ENCODE peak calls at places on chromosomes 2 and 18, in seven cellular contexts. One of them, this sample, is unnamed.

GRCh38 chr2:128494307-128494639 is 175.6 kb upstream of the HS6ST1 start:
- DNase-seq in heart left ventricle: no peak
- DNase-seq in MM.1S: no peak
- DNase-seq in HCT116: no peak
- DNase-seq in gastrocnemius medialis: no peak
- DNase-seq in endothelial cell of umbilical vein: no peak
- DNase-seq in Peyer's patch: no peak
- DNase-seq in this sample: no peak

GRCh38 chr2:241153616-241154015 is 3.3 kb downstream of the PPP1R7 start:
- DNase-seq in HCT116: no peak
- DNase-seq in MM.1S: no peak
- DNase-seq in Peyer's patch: no peak
- DNase-seq in gastrocnemius medialis: no peak
- DNase-seq in endothelial cell of umbilical vein: no peak
- DNase-seq in heart left ventricle: no peak
- DNase-seq in this sample: no peak

GRCh38 chr2:28926837-28927236 is 32.4 kb downstream of the WDR43 start:
- DNase-seq in endothelial cell of umbilical vein: no peak
- DNase-seq in Peyer's patch: no peak
- DNase-seq in heart left ventricle: no peak
- DNase-seq in HCT116: no peak
- DNase-seq in MM.1S: no peak
- DNase-seq in gastrocnemius medialis: no peak
- DNase-seq in this sample: no peak

GRCh38 chr18:63741769-63742168 is 33.4 kb upstream of the SERPINB7 start:
- DNase-seq in heart left ventricle: no peak
- DNase-seq in endothelial cell of umbilical vein: no peak
- DNase-seq in HCT116: no peak
- DNase-seq in MM.1S: no peak
- DNase-seq in gastrocnemius medialis: no peak
- DNase-seq in Peyer's patch: no peak
- DNase-seq in this sample: no peak

GRCh38 chr2:85588218-85589044 is 4.2 kb downstream of the VAMP5 start:
- DNase-seq in heart left ventricle: no peak
- DNase-seq in MM.1S: no peak
- DNase-seq in gastrocnemius medialis: no peak
- DNase-seq in Peyer's patch: no peak
- DNase-seq in HCT116: no peak
- DNase-seq in endothelial cell of umbilical vein: no peak
- DNase-seq in this sample: no peak

GRCh38 chr2:25255745-25256485 is 85.8 kb downstream of the DNMT3A start:
- DNase-seq in MM.1S: no peak
- DNase-seq in HCT116: no peak
- DNase-seq in endothelial cell of umbilical vein: no peak
- DNase-seq in gastrocnemius medialis: no peak
- DNase-seq in Peyer's patch: no peak
- DNase-seq in heart left ventricle: no peak
- DNase-seq in this sample: no peak

GRCh38 chr2:152894051-152894450 is 175.6 kb downstream of the ARL6IP6 start:
- DNase-seq in MM.1S: no peak
- DNase-seq in Peyer's patch: no peak
- DNase-seq in HCT116: no peak
- DNase-seq in endothelial cell of umbilical vein: no peak
- DNase-seq in gastrocnemius medialis: no peak
- DNase-seq in heart left ventricle: no peak
- DNase-seq in this sample: no peak

GRCh38 chr2:75587954-75588587 is 27.3 kb upstream of the EVA1A start:
- DNase-seq in MM.1S: no peak
- DNase-seq in gastrocnemius medialis: no peak
- DNase-seq in HCT116: no peak
- DNase-seq in Peyer's patch: no peak
- DNase-seq in endothelial cell of umbilical vein: no peak
- DNase-seq in heart left ventricle: no peak
- DNase-seq in this sample: no peak

GRCh38 chr2:53786371-53787254 is at the start of the genes ASB3 and ERLEC1:
- DNase-seq in HCT116: peak; percentile 76
- DNase-seq in Peyer's patch: peak; percentile 95
- DNase-seq in endothelial cell of umbilical vein: peak; percentile 87
- DNase-seq in gastrocnemius medialis: peak; percentile 84
- DNase-seq in MM.1S: peak; percentile 85
- DNase-seq in heart left ventricle: peak; percentile 93
- DNase-seq in this sample: peak; percentile 98

GRCh38 chr2:155944209-155944608 is 388.3 kb downstream of the NR4A2 start:
- DNase-seq in gastrocnemius medialis: no peak
- DNase-seq in HCT116: no peak
- DNase-seq in Peyer's patch: no peak
- DNase-seq in endothelial cell of umbilical vein: no peak
- DNase-seq in MM.1S: no peak
- DNase-seq in heart left ventricle: no peak
- DNase-seq in this sample: no peak

GRCh38 chr2:108621087-108621559 is 86.9 kb downstream of the LIMS1 start:
- DNase-seq in HCT116: peak; percentile 19
- DNase-seq in heart left ventricle: no peak
- DNase-seq in gastrocnemius medialis: no peak
- DNase-seq in MM.1S: peak; percentile 95
- DNase-seq in endothelial cell of umbilical vein: peak; percentile 69
- DNase-seq in Peyer's patch: peak; percentile 90
- DNase-seq in this sample: peak; percentile 91

GRCh38 chr2:108199726-108200125 is 40.0 kb upstream of the SULT1C3 start:
- DNase-seq in heart left ventricle: no peak
- DNase-seq in HCT116: no peak
- DNase-seq in endothelial cell of umbilical vein: no peak
- DNase-seq in Peyer's patch: no peak
- DNase-seq in gastrocnemius medialis: no peak
- DNase-seq in MM.1S: no peak
- DNase-seq in this sample: no peak

GRCh38 chr2:226903179-226903578 is 67.3 kb downstream of the RHBDD1 start:
- DNase-seq in endothelial cell of umbilical vein: no peak
- DNase-seq in heart left ventricle: no peak
- DNase-seq in MM.1S: no peak
- DNase-seq in HCT116: no peak
- DNase-seq in Peyer's patch: no peak
- DNase-seq in gastrocnemius medialis: no peak
- DNase-seq in this sample: no peak

GRCh38 chr2:165825041-165825440 is 31.0 kb upstream of the GALNT3 start:
- DNase-seq in heart left ventricle: no peak
- DNase-seq in Peyer's patch: no peak
- DNase-seq in endothelial cell of umbilical vein: no peak
- DNase-seq in gastrocnemius medialis: no peak
- DNase-seq in HCT116: no peak
- DNase-seq in MM.1S: no peak
- DNase-seq in this sample: no peak

GRCh38 chr18:448116-448515 is 52.4 kb downstream of the COLEC12 start:
- DNase-seq in endothelial cell of umbilical vein: peak; percentile 77
- DNase-seq in MM.1S: no peak
- DNase-seq in HCT116: no peak
- DNase-seq in gastrocnemius medialis: no peak
- DNase-seq in Peyer's patch: no peak
- DNase-seq in heart left ventricle: no peak
- DNase-seq in this sample: no peak

GRCh38 chr2:210099940-210100339 is 71.3 kb downstream of the KANSL1L start:
- DNase-seq in gastrocnemius medialis: no peak
- DNase-seq in heart left ventricle: no peak
- DNase-seq in MM.1S: no peak
- DNase-seq in endothelial cell of umbilical vein: no peak
- DNase-seq in HCT116: no peak
- DNase-seq in Peyer's patch: no peak
- DNase-seq in this sample: no peak

GRCh38 chr18:2654828-2655152 is 736 bp upstream of the SMCHD1 start:
- DNase-seq in gastrocnemius medialis: no peak
- DNase-seq in endothelial cell of umbilical vein: peak; percentile 49
- DNase-seq in MM.1S: no peak
- DNase-seq in heart left ventricle: no peak
- DNase-seq in HCT116: no peak
- DNase-seq in Peyer's patch: no peak
- DNase-seq in this sample: no peak

GRCh38 chr18:3703732-3704176 is 253.8 kb downstream of the TGIF1 start:
- DNase-seq in Peyer's patch: peak; percentile 83
- DNase-seq in MM.1S: peak; percentile 34
- DNase-seq in HCT116: peak; percentile 48
- DNase-seq in endothelial cell of umbilical vein: peak; percentile 65
- DNase-seq in gastrocnemius medialis: no peak
- DNase-seq in heart left ventricle: peak; percentile 61
- DNase-seq in this sample: no peak
- TF ChIP-seq CTCF in Peyer's patch: peak; percentile 83
- TF ChIP-seq CTCF in MM.1S: peak; percentile 61
- TF ChIP-seq CTCF in HCT116: peak; percentile 77
- TF ChIP-seq CTCF in endothelial cell of umbilical vein: peak; percentile 65
- TF ChIP-seq CTCF in gastrocnemius medialis: no peak
- TF ChIP-seq CTCF in heart left ventricle: peak; percentile 61
- TF ChIP-seq CTCF in this sample: peak; percentile 47

GRCh38 chr2:220476877-220477276 is 849.4 kb downstream of the SLC4A3 start:
- DNase-seq in gastrocnemius medialis: no peak
- DNase-seq in Peyer's patch: no peak
- DNase-seq in HCT116: no peak
- DNase-seq in endothelial cell of umbilical vein: no peak
- DNase-seq in MM.1S: no peak
- DNase-seq in heart left ventricle: no peak
- DNase-seq in this sample: no peak

GRCh38 chr2:220482751-220483150 is 855.3 kb downstream of the SLC4A3 start:
- DNase-seq in endothelial cell of umbilical vein: no peak
- DNase-seq in Peyer's patch: no peak
- DNase-seq in HCT116: no peak
- DNase-seq in heart left ventricle: no peak
- DNase-seq in gastrocnemius medialis: no peak
- DNase-seq in MM.1S: no peak
- DNase-seq in this sample: no peak

GRCh38 chr2:220473611-220474010 is 846.2 kb downstream of the SLC4A3 start:
- DNase-seq in HCT116: no peak
- DNase-seq in gastrocnemius medialis: no peak
- DNase-seq in heart left ventricle: no peak
- DNase-seq in MM.1S: no peak
- DNase-seq in endothelial cell of umbilical vein: no peak
- DNase-seq in Peyer's patch: no peak
- DNase-seq in this sample: no peak

DNA sequence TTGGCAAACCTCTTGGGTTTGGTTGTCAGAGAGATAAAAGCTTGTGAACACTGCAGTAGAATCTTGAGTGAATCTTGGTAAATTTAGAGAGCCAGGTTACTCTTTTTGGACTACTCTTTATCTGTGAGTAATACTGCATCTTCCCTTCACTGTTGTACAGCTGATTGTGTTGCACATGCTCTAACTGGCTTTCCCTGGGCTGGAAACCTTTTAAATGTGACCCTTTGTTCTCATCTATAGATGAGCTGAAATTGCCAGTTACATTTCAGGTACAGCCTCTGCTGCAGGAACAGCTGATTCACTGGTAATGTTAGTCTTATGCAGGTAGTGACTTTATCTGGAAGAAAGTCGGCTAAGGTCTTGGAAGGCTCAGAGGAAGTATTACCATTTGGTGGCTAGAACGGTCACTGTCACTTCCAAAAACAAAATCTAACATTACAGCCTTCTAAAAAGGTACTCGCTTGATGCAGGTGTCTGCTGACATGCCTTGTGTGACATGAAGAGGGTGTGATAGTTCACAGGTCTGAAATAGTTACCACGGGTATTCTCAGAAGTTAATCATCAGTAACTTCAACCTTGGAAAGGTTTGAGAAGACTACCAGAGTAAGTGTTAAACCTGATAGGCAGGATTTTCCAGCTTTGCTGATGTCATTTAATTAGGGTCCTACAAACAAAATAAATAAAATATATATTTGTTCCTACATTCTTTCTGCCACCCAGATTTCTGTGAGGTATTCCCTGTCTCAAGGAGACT is 851.1 kb downstream of the SLC4A3 start:
- DNase-seq in endothelial cell of umbilical vein: no peak
- DNase-seq in Peyer's patch: no peak
- DNase-seq in MM.1S: no peak
- DNase-seq in HCT116: no peak
- DNase-seq in heart left ventricle: no peak
- DNase-seq in gastrocnemius medialis: no peak
- DNase-seq in this sample: no peak
- H3K27ac ChIP-seq in endothelial cell of umbilical vein: no peak overlapping the region
- H3K27ac ChIP-seq in Peyer's patch: no peak overlapping the region
- H3K27ac ChIP-seq in MM.1S: no peak overlapping the region
- H3K27ac ChIP-seq in HCT116: no peak overlapping the region
- H3K27ac ChIP-seq in heart left ventricle: no peak overlapping the region
- H3K27ac ChIP-seq in gastrocnemius medialis: no peak overlapping the region
- H3K27ac ChIP-seq in this sample: no peak overlapping the region

DNA sequence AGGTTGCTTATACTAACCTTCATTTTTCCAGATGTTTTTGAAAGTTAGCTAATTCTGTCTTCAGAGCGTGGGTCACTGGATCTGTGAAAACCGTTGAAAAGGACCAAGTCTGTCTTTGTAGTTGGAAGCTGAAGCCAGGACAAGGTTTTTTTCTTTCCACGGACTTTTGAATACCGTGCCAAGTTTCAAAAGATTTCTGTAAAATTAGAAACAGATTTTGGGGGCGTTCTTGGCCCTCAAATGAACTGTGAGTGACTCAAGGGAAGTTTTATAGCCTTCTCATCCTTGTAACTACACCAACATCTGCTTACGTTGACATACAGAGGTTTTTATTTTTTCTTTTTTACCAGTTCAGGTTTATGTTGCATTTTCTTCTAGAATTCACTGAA is at the start of gene FAP:
- DNase-seq in MM.1S: no peak
- DNase-seq in endothelial cell of umbilical vein: peak; percentile 12
- DNase-seq in gastrocnemius medialis: no peak
- DNase-seq in HCT116: no peak
- DNase-seq in heart left ventricle: peak; percentile 27
- DNase-seq in Peyer's patch: no peak
- DNase-seq in this sample: no peak
- H3K4me1 ChIP-seq in MM.1S: no peaks in the 10 kb centered on the region
- H3K4me1 ChIP-seq in endothelial cell of umbilical vein: peaks cover 19% of the 10 kb centered on the region
- H3K4me1 ChIP-seq in gastrocnemius medialis: peaks cover 11% of the 10 kb centered on the region
- H3K4me1 ChIP-seq in HCT116: peaks cover 26% of the 10 kb centered on the region
- H3K4me1 ChIP-seq in heart left ventricle: peaks cover 7% of the 10 kb centered on the region
- H3K4me1 ChIP-seq in Peyer's patch: no peaks in the 10 kb centered on the region
- H3K4me1 ChIP-seq in this sample: no peaks in the 10 kb centered on the region

GRCh38 chr2:230071421-230071820 is 2.7 kb upstream of the SLC16A14 start:
- DNase-seq in endothelial cell of umbilical vein: no peak
- DNase-seq in heart left ventricle: no peak
- DNase-seq in Peyer's patch: no peak
- DNase-seq in MM.1S: no peak
- DNase-seq in HCT116: no peak
- DNase-seq in gastrocnemius medialis: no peak
- DNase-seq in this sample: no peak

GRCh38 chr2:230067990-230068657 is 600 bp downstream of the SLC16A14 start:
- DNase-seq in Peyer's patch: peak; percentile 69
- DNase-seq in MM.1S: peak; percentile 70
- DNase-seq in HCT116: no peak
- DNase-seq in heart left ventricle: peak; percentile 54
- DNase-seq in gastrocnemius medialis: no peak
- DNase-seq in endothelial cell of umbilical vein: peak; percentile 50
- DNase-seq in this sample: peak; percentile 92

GRCh38 chr2:230069418-230069817 is 694 bp upstream of the SLC16A14 start:
- DNase-seq in Peyer's patch: no peak
- DNase-seq in gastrocnemius medialis: no peak
- DNase-seq in HCT116: no peak
- DNase-seq in endothelial cell of umbilical vein: no peak
- DNase-seq in MM.1S: no peak
- DNase-seq in heart left ventricle: no peak
- DNase-seq in this sample: no peak

DNA sequence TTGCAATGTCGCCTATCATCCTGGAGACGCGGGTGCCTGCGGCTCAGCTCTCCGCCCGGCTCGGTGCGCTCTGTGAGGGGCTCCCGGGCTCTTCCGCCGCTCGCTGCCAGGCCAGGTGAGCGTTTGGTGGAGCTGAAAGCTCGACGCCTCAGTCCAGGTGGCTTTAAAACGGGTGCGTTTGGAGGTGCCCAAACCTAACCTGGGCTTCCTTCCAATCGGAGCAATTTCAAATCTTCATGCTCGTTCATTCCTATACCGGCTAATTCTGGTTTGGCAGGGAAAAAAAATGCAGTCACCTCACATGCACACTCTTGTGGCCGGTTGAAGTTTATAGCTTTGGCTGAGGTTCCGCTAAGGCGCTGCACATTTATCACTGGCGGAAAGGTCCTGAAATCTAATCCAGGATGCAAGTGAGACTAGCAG is at the start of gene SLC16A14:
- DNase-seq in Peyer's patch: peak; percentile 54
- DNase-seq in endothelial cell of umbilical vein: peak; percentile 58
- DNase-seq in heart left ventricle: no peak
- DNase-seq in gastrocnemius medialis: no peak
- DNase-seq in MM.1S: peak; percentile 73
- DNase-seq in HCT116: peak; percentile 63
- DNase-seq in this sample: no peak
- TF ChIP-seq CTCF in Peyer's patch: peak; percentile 31
- TF ChIP-seq CTCF in endothelial cell of umbilical vein: peak; percentile 35
- TF ChIP-seq CTCF in heart left ventricle: no peak
- TF ChIP-seq CTCF in gastrocnemius medialis: no peak
- TF ChIP-seq CTCF in MM.1S: peak; percentile 42
- TF ChIP-seq CTCF in HCT116: peak; percentile 45
- TF ChIP-seq CTCF in this sample: no peak